ENCODE peak calls at places on chromosomes 11 and 22, in five cellular contexts. U is HFF-Myc; H is naive thymus-derived CD8-positive, alpha-beta T cell; Y is stimulated activated CD8-positive, alpha-beta memory T cell treated with anti-CD3 and anti-CD28 coated beads, Interleukin-15, amount 100 ng/mL, for 24 hours; A is fibroblast of lung. S is an unnamed sample.

GRCh38 chr11:20488352-20488751 is 100.8 kb downstream of the PRMT3 start:
- DNase-seq in H (no peak), A (peak), U (no peak), Y (no peak), S (no peak)

GRCh38 chr11:65427691-65428577 is 5.3 kb downstream of the NEAT1 start:
- DNase-seq in A (peak), Y (no peak), U (no peak), H (no peak), S (no peak)

GRCh38 chr11:128585498-128586238 is 1.7 kb downstream of the ETS1 start:
- DNase-seq in H (no peak), Y (no peak), A (no peak), U (no peak), S (no peak)

GRCh38 chr11:78802058-78802633 is 227.5 kb upstream of the NARS2 start:
- DNase-seq in U (no peak), A (peak), Y (no peak), H (no peak), S (no peak)

GRCh38 chr11:46260161-46260560 is 17.3 kb upstream of the CREB3L1 start:
- DNase-seq in Y (no peak), U (no peak), A (no peak), H (no peak), S (no peak)

GRCh38 chr11:8871283-8871775 is 39.7 kb upstream of the AKIP1 start:
- DNase-seq in H (no peak), U (peak), Y (no peak), A (peak), S (no peak)

GRCh38 chr11:68010058-68011041 is at the start of gene ALDH3B1:
- DNase-seq in Y (no peak), A (peak), U (peak), H (no peak), S (no peak)

GRCh38 chr11:116835042-116835772 is 2.2 kb downstream of the APOA1 start:
- DNase-seq in A (no peak), Y (no peak), U (no peak), H (no peak), S (no peak)

GRCh38 chr11:71204294-71204693 is 48.1 kb downstream of the SHANK2 start:
- DNase-seq in U (no peak), H (no peak), Y (no peak), A (no peak), S (no peak)

GRCh38 chr11:10450451-10451398 is 4.3 kb upstream of the AMPD3 start:
- DNase-seq in H (peak), Y (no peak), A (peak), U (no peak), S (peak)

GRCh38 chr11:35087648-35088047 is 51.3 kb upstream of the CD44 start:
- DNase-seq in A (peak), Y (no peak), U (no peak), H (no peak), S (no peak)

GRCh38 chr11:57800444-57801184 is 39.0 kb downstream of the CTNND1 start:
- DNase-seq in Y (no peak), A (peak), H (no peak), U (peak), S (peak)

GRCh38 chr11:29210426-29210825 is 806.4 kb downstream of the KCNA4 start:
- DNase-seq in H (no peak), A (no peak), Y (no peak), U (no peak), S (no peak)

GRCh38 chr11:98630736-98631135 is 390.0 kb upstream of the CNTN5 start:
- DNase-seq in Y (no peak), A (no peak), H (no peak), U (no peak), S (no peak)

GRCh38 chr22:37563153-37564081 is 3.1 kb downstream of the CDC42EP1 start:
- DNase-seq in H (no peak), A (peak), Y (no peak), U (peak), S (no peak)

GRCh38 chr11:44484211-44484610 is 81.3 kb upstream of the CD82 start:
- DNase-seq in A (no peak), H (no peak), Y (no peak), U (no peak), S (no peak)

GRCh38 chr22:29218758-29219408 is 13.2 kb downstream of the EMID1 start:
- DNase-seq in U (no peak), H (no peak), A (no peak), Y (no peak), S (no peak)

GRCh38 chr22:27489265-27489675 is 312.3 kb downstream of the MN1 start:
- DNase-seq in H (no peak), A (peak), U (no peak), Y (no peak), S (no peak)

GRCh38 chr11:74571062-74571399 is 21.4 kb upstream of the POLD3 start:
- DNase-seq in U (no peak), A (no peak), Y (no peak), H (no peak), S (no peak)

GRCh38 chr22:20312396-20313191 is 7.3 kb downstream of the DGCR6L start:
- DNase-seq in A (no peak), U (no peak), Y (no peak), H (peak), S (no peak)

GRCh38 chr11:67167715-67168114 is 48.7 kb downstream of the KDM2A start:
- DNase-seq in Y (no peak), H (no peak), U (no peak), A (no peak), S (no peak)

S was measured in naive B cell.